ENCODE peak calls at places on chromosomes 12 and 14, in four cellular contexts. C is renal cortical epithelial cell, F is NCI-H524 treated with DMSO at 0.1 percent for 48 hours, K is activated gamma-delta T cell. D is an unnamed sample.

GRCh38 chr14:56247495-56248087 is 129.4 kb downstream of the PELI2 start:
- DNase-seq in C (peak), F (no peak), K (no peak), D (peak)

GRCh38 chr12:80195737-80196136 is 96.4 kb downstream of the OTOGL start:
- DNase-seq in C (no peak), F (no peak), K (no peak), D (peak)

GRCh38 chr12:104535383-104535782 is 78.6 kb downstream of the CHST11 start:
- DNase-seq in C (peak), F (no peak), K (no peak), D (no peak)

GRCh38 chr12:69553626-69554248 is 31.5 kb upstream of the CCT2 start:
- DNase-seq in C (peak), F (no peak), K (no peak), D (peak)

GRCh38 chr12:34397591-34398365 is 375.5 kb downstream of the ALG10 start:
- DNase-seq in C (no peak), F (no peak), K (no peak), D (no peak)

GRCh38 chr12:130017571-130018449 is 114.0 kb upstream of the TMEM132D start:
- DNase-seq in C (no peak), F (no peak), K (no peak), D (no peak)

GRCh38 chr12:132610896-132611602 is 667 bp upstream of the LRCOL1 start:
- DNase-seq in C (no peak), F (no peak), K (no peak), D (no peak)

GRCh38 chr14:105203057-105203494 is 22.0 kb upstream of the NUDT14 start:
- DNase-seq in C (no peak), F (no peak), K (peak), D (peak)

GRCh38 chr12:12684375-12685106 is 11.4 kb downstream of the GPR19 start:
- DNase-seq in C (no peak), F (peak), K (no peak), D (peak)

GRCh38 chr14:60233891-60234290 is 15.1 kb upstream of the PPM1A start:
- DNase-seq in C (no peak), F (no peak), K (no peak), D (no peak)

GRCh38 chr12:12582895-12583303 is 20.2 kb upstream of the DUSP16 start:
- DNase-seq in C (peak), F (no peak), K (no peak), D (peak)

GRCh38 chr12:129550353-129550752 is 353.5 kb downstream of the TMEM132D start:
- DNase-seq in C (no peak), F (peak), K (no peak), D (no peak)

GRCh38 chr12:39070775-39071174 is 165.4 kb upstream of the CPNE8 start:
- DNase-seq in C (no peak), F (no peak), K (no peak), D (peak)

GRCh38 chr12:12331896-12332295 is 18.1 kb downstream of the MANSC1 start:
- DNase-seq in C (no peak), F (no peak), K (no peak), D (peak)

GRCh38 chr12:28237423-28237822 is 47.2 kb downstream of the CCDC91 start:
- DNase-seq in C (no peak), F (no peak), K (no peak), D (no peak)

GRCh38 chr14:63897706-63898105 is 44.9 kb downstream of the SYNE2 start:
- DNase-seq in C (peak), F (no peak), K (no peak), D (no peak)

GRCh38 chr12:31506907-31507306 is 84.0 kb downstream of the DENND5B start:
- DNase-seq in C (peak), F (no peak), K (no peak), D (peak)

GRCh38 chr14:88023658-88024187 is 18.8 kb downstream of the GPR65 start:
- DNase-seq in C (no peak), F (no peak), K (no peak), D (no peak)

GRCh38 chr14:22925513-22925912 is 3.7 kb downstream of the PRMT5 start:
- DNase-seq in C (no peak), F (no peak), K (no peak), D (no peak)

GRCh38 chr14:70957710-70958109 is 50.5 kb downstream of the PCNX1 start:
- DNase-seq in C (no peak), F (no peak), K (no peak), D (no peak)

GRCh38 chr12:9669534-9669933 is at the start of gene CLEC2D:
- DNase-seq in C (no peak), F (no peak), K (no peak), D (no peak)

GRCh38 chr12:6943387-6943718 is 263 bp upstream of the RNU7-1 start:
- DNase-seq in C (peak), F (peak), K (no peak), D (peak)

GRCh38 chr12:58781609-58782008 is 138.7 kb downstream of the LRIG3 start:
- DNase-seq in C (no peak), F (no peak), K (no peak), D (no peak)

GRCh38 chr12:80129895-80130535 is 30.7 kb downstream of the OTOGL start:
- DNase-seq in C (no peak), F (no peak), K (no peak), D (no peak)